ENCODE peak calls at places on chromosomes 5 and 9, in ten cellular contexts. One of them, this sample, is unnamed.

GRCh38 chr5:135883441-135883840 is 12.2 kb downstream of the IL9 start:
- DNase-seq in kidney glomerular epithelial cell: no peak
- DNase-seq in PC-9: no peak
- DNase-seq in neural crest cell: no peak
- DNase-seq in Kasumi-1: peak; percentile 3
- DNase-seq in activated T-cell treated with anti-CD3 and anti-CD28 coated beads for 1 hour: no peak
- DNase-seq in stimulated activated CD8-positive, alpha-beta memory T cell treated with anti-CD3 and anti-CD28 coated beads, Interleukin-2, amount 100 ng/mL, for 48 hours: no peak
- DNase-seq in LHCN-M2: no peak
- DNase-seq in AG08395: no peak
- DNase-seq in psoas muscle: no peak
- DNase-seq in this sample: no peak

GRCh38 chr5:78720234-78720985 is 71.8 kb upstream of the LHFPL2 start:
- DNase-seq in kidney glomerular epithelial cell: no peak
- DNase-seq in PC-9: no peak
- DNase-seq in neural crest cell: no peak
- DNase-seq in Kasumi-1: no peak
- DNase-seq in activated T-cell treated with anti-CD3 and anti-CD28 coated beads for 1 hour: no peak
- DNase-seq in stimulated activated CD8-positive, alpha-beta memory T cell treated with anti-CD3 and anti-CD28 coated beads, Interleukin-2, amount 100 ng/mL, for 48 hours: no peak
- DNase-seq in LHCN-M2: no peak
- DNase-seq in AG08395: no peak
- DNase-seq in psoas muscle: no peak
- DNase-seq in this sample: no peak

GRCh38 chr5:179241175-179241574 is 104.1 kb downstream of the ADAMTS2 start:
- DNase-seq in kidney glomerular epithelial cell: no peak
- DNase-seq in PC-9: no peak
- DNase-seq in neural crest cell: no peak
- DNase-seq in Kasumi-1: no peak
- DNase-seq in activated T-cell treated with anti-CD3 and anti-CD28 coated beads for 1 hour: no peak
- DNase-seq in stimulated activated CD8-positive, alpha-beta memory T cell treated with anti-CD3 and anti-CD28 coated beads, Interleukin-2, amount 100 ng/mL, for 48 hours: no peak
- DNase-seq in LHCN-M2: no peak
- DNase-seq in AG08395: peak; percentile 43
- DNase-seq in psoas muscle: no peak
- DNase-seq in this sample: no peak

GRCh38 chr9:96603305-96604004 is 16.2 kb downstream of the CDC14B start:
- DNase-seq in kidney glomerular epithelial cell: no peak
- DNase-seq in PC-9: no peak
- DNase-seq in neural crest cell: no peak
- DNase-seq in Kasumi-1: no peak
- DNase-seq in activated T-cell treated with anti-CD3 and anti-CD28 coated beads for 1 hour: no peak
- DNase-seq in stimulated activated CD8-positive, alpha-beta memory T cell treated with anti-CD3 and anti-CD28 coated beads, Interleukin-2, amount 100 ng/mL, for 48 hours: no peak
- DNase-seq in LHCN-M2: peak; percentile 50
- DNase-seq in AG08395: peak; percentile 19
- DNase-seq in psoas muscle: no peak
- DNase-seq in this sample: peak; percentile 66

GRCh38 chr9:124754289-124754688 is 16.8 kb downstream of the NR6A1 start:
- DNase-seq in kidney glomerular epithelial cell: no peak
- DNase-seq in PC-9: no peak
- DNase-seq in neural crest cell: no peak
- DNase-seq in Kasumi-1: peak; percentile 54
- DNase-seq in activated T-cell treated with anti-CD3 and anti-CD28 coated beads for 1 hour: no peak
- DNase-seq in stimulated activated CD8-positive, alpha-beta memory T cell treated with anti-CD3 and anti-CD28 coated beads, Interleukin-2, amount 100 ng/mL, for 48 hours: no peak
- DNase-seq in LHCN-M2: peak; percentile 33
- DNase-seq in AG08395: peak; percentile 37
- DNase-seq in psoas muscle: no peak
- DNase-seq in this sample: peak; percentile 27

GRCh38 chr5:1883925-1884637 is 1.4 kb upstream of the IRX4 start:
- DNase-seq in kidney glomerular epithelial cell: no peak
- DNase-seq in PC-9: no peak
- DNase-seq in neural crest cell: no peak
- DNase-seq in Kasumi-1: no peak
- DNase-seq in activated T-cell treated with anti-CD3 and anti-CD28 coated beads for 1 hour: no peak
- DNase-seq in stimulated activated CD8-positive, alpha-beta memory T cell treated with anti-CD3 and anti-CD28 coated beads, Interleukin-2, amount 100 ng/mL, for 48 hours: no peak
- DNase-seq in LHCN-M2: no peak
- DNase-seq in AG08395: no peak
- DNase-seq in psoas muscle: no peak
- DNase-seq in this sample: no peak

GRCh38 chr9:110871736-110872135 is 166.5 kb downstream of the LPAR1 start:
- DNase-seq in kidney glomerular epithelial cell: no peak
- DNase-seq in PC-9: no peak
- DNase-seq in neural crest cell: no peak
- DNase-seq in Kasumi-1: no peak
- DNase-seq in activated T-cell treated with anti-CD3 and anti-CD28 coated beads for 1 hour: no peak
- DNase-seq in stimulated activated CD8-positive, alpha-beta memory T cell treated with anti-CD3 and anti-CD28 coated beads, Interleukin-2, amount 100 ng/mL, for 48 hours: no peak
- DNase-seq in LHCN-M2: no peak
- DNase-seq in AG08395: no peak
- DNase-seq in psoas muscle: no peak
- DNase-seq in this sample: no peak

GRCh38 chr5:143653256-143653655 is 158.7 kb upstream of the HMHB1 start:
- DNase-seq in kidney glomerular epithelial cell: no peak
- DNase-seq in PC-9: peak; percentile 88
- DNase-seq in neural crest cell: no peak
- DNase-seq in Kasumi-1: no peak
- DNase-seq in activated T-cell treated with anti-CD3 and anti-CD28 coated beads for 1 hour: no peak
- DNase-seq in stimulated activated CD8-positive, alpha-beta memory T cell treated with anti-CD3 and anti-CD28 coated beads, Interleukin-2, amount 100 ng/mL, for 48 hours: no peak
- DNase-seq in LHCN-M2: peak; percentile 36
- DNase-seq in AG08395: no peak
- DNase-seq in psoas muscle: no peak
- DNase-seq in this sample: no peak

GRCh38 chr5:101675510-101675909 is 620.6 kb downstream of the SLCO4C1 start:
- DNase-seq in kidney glomerular epithelial cell: no peak
- DNase-seq in PC-9: no peak
- DNase-seq in neural crest cell: no peak
- DNase-seq in Kasumi-1: no peak
- DNase-seq in activated T-cell treated with anti-CD3 and anti-CD28 coated beads for 1 hour: no peak
- DNase-seq in stimulated activated CD8-positive, alpha-beta memory T cell treated with anti-CD3 and anti-CD28 coated beads, Interleukin-2, amount 100 ng/mL, for 48 hours: no peak
- DNase-seq in LHCN-M2: no peak
- DNase-seq in AG08395: no peak
- DNase-seq in psoas muscle: no peak
- DNase-seq in this sample: no peak

GRCh38 chr5:151739939-151740335 is 18.5 kb downstream of the ATOX1 start:
- DNase-seq in kidney glomerular epithelial cell: peak; percentile 89
- DNase-seq in PC-9: no peak
- DNase-seq in neural crest cell: no peak
- DNase-seq in Kasumi-1: no peak
- DNase-seq in activated T-cell treated with anti-CD3 and anti-CD28 coated beads for 1 hour: no peak
- DNase-seq in stimulated activated CD8-positive, alpha-beta memory T cell treated with anti-CD3 and anti-CD28 coated beads, Interleukin-2, amount 100 ng/mL, for 48 hours: no peak
- DNase-seq in LHCN-M2: peak; percentile 87
- DNase-seq in AG08395: peak; percentile 84
- DNase-seq in psoas muscle: no peak
- DNase-seq in this sample: peak; percentile 98

GRCh38 chr5:147303251-147303650 is 68.4 kb downstream of the STK32A start:
- DNase-seq in kidney glomerular epithelial cell: no peak
- DNase-seq in PC-9: no peak
- DNase-seq in neural crest cell: no peak
- DNase-seq in Kasumi-1: no peak
- DNase-seq in activated T-cell treated with anti-CD3 and anti-CD28 coated beads for 1 hour: no peak
- DNase-seq in stimulated activated CD8-positive, alpha-beta memory T cell treated with anti-CD3 and anti-CD28 coated beads, Interleukin-2, amount 100 ng/mL, for 48 hours: no peak
- DNase-seq in LHCN-M2: no peak
- DNase-seq in AG08395: no peak
- DNase-seq in psoas muscle: no peak
- DNase-seq in this sample: no peak

GRCh38 chr5:91038180-91038808 is 344.8 kb downstream of the ARRDC3 start:
- DNase-seq in kidney glomerular epithelial cell: no peak
- DNase-seq in PC-9: no peak
- DNase-seq in neural crest cell: no peak
- DNase-seq in Kasumi-1: no peak
- DNase-seq in activated T-cell treated with anti-CD3 and anti-CD28 coated beads for 1 hour: no peak
- DNase-seq in stimulated activated CD8-positive, alpha-beta memory T cell treated with anti-CD3 and anti-CD28 coated beads, Interleukin-2, amount 100 ng/mL, for 48 hours: no peak
- DNase-seq in LHCN-M2: peak; percentile 36
- DNase-seq in AG08395: no peak
- DNase-seq in psoas muscle: no peak
- DNase-seq in this sample: no peak

GRCh38 chr5:34826347-34826746 is 12.6 kb upstream of the TTC23L start:
- DNase-seq in kidney glomerular epithelial cell: peak; percentile 22
- DNase-seq in PC-9: no peak
- DNase-seq in neural crest cell: no peak
- DNase-seq in Kasumi-1: no peak
- DNase-seq in activated T-cell treated with anti-CD3 and anti-CD28 coated beads for 1 hour: no peak
- DNase-seq in stimulated activated CD8-positive, alpha-beta memory T cell treated with anti-CD3 and anti-CD28 coated beads, Interleukin-2, amount 100 ng/mL, for 48 hours: no peak
- DNase-seq in LHCN-M2: no peak
- DNase-seq in AG08395: no peak
- DNase-seq in psoas muscle: no peak
- DNase-seq in this sample: peak; percentile 87

GRCh38 chr5:36359267-36359666 is 57.6 kb upstream of the RANBP3L start:
- DNase-seq in kidney glomerular epithelial cell: no peak
- DNase-seq in PC-9: no peak
- DNase-seq in neural crest cell: no peak
- DNase-seq in Kasumi-1: no peak
- DNase-seq in activated T-cell treated with anti-CD3 and anti-CD28 coated beads for 1 hour: no peak
- DNase-seq in stimulated activated CD8-positive, alpha-beta memory T cell treated with anti-CD3 and anti-CD28 coated beads, Interleukin-2, amount 100 ng/mL, for 48 hours: no peak
- DNase-seq in LHCN-M2: no peak
- DNase-seq in AG08395: no peak
- DNase-seq in psoas muscle: no peak
- DNase-seq in this sample: peak; percentile 27

GRCh38 chr5:7347377-7347776 is 48.6 kb upstream of the ADCY2 start:
- DNase-seq in kidney glomerular epithelial cell: no peak
- DNase-seq in PC-9: no peak
- DNase-seq in neural crest cell: no peak
- DNase-seq in Kasumi-1: no peak
- DNase-seq in activated T-cell treated with anti-CD3 and anti-CD28 coated beads for 1 hour: no peak
- DNase-seq in stimulated activated CD8-positive, alpha-beta memory T cell treated with anti-CD3 and anti-CD28 coated beads, Interleukin-2, amount 100 ng/mL, for 48 hours: no peak
- DNase-seq in LHCN-M2: no peak
- DNase-seq in AG08395: no peak
- DNase-seq in psoas muscle: no peak
- DNase-seq in this sample: no peak

GRCh38 chr9:104682642-104683041 is 11.7 kb upstream of the OR13D1 start:
- DNase-seq in kidney glomerular epithelial cell: peak; percentile 58
- DNase-seq in PC-9: peak; percentile 38
- DNase-seq in neural crest cell: no peak
- DNase-seq in Kasumi-1: peak; percentile 88
- DNase-seq in activated T-cell treated with anti-CD3 and anti-CD28 coated beads for 1 hour: no peak
- DNase-seq in stimulated activated CD8-positive, alpha-beta memory T cell treated with anti-CD3 and anti-CD28 coated beads, Interleukin-2, amount 100 ng/mL, for 48 hours: no peak
- DNase-seq in LHCN-M2: peak; percentile 53
- DNase-seq in AG08395: peak; percentile 27
- DNase-seq in psoas muscle: no peak
- DNase-seq in this sample: peak; percentile 56

GRCh38 chr5:97501965-97502305 is 318.9 kb upstream of the RIOK2 start:
- DNase-seq in kidney glomerular epithelial cell: no peak
- DNase-seq in PC-9: no peak
- DNase-seq in neural crest cell: no peak
- DNase-seq in Kasumi-1: no peak
- DNase-seq in activated T-cell treated with anti-CD3 and anti-CD28 coated beads for 1 hour: no peak
- DNase-seq in stimulated activated CD8-positive, alpha-beta memory T cell treated with anti-CD3 and anti-CD28 coated beads, Interleukin-2, amount 100 ng/mL, for 48 hours: no peak
- DNase-seq in LHCN-M2: peak; percentile 19
- DNase-seq in AG08395: no peak
- DNase-seq in psoas muscle: no peak
- DNase-seq in this sample: peak; percentile 21

GRCh38 chr9:88658311-88658822 is 123.4 kb downstream of the NXNL2 start:
- DNase-seq in kidney glomerular epithelial cell: peak; percentile 82
- DNase-seq in PC-9: no peak
- DNase-seq in neural crest cell: no peak
- DNase-seq in Kasumi-1: no peak
- DNase-seq in activated T-cell treated with anti-CD3 and anti-CD28 coated beads for 1 hour: no peak
- DNase-seq in stimulated activated CD8-positive, alpha-beta memory T cell treated with anti-CD3 and anti-CD28 coated beads, Interleukin-2, amount 100 ng/mL, for 48 hours: no peak
- DNase-seq in LHCN-M2: peak; percentile 38
- DNase-seq in AG08395: peak; percentile 35
- DNase-seq in psoas muscle: peak; percentile 50
- DNase-seq in this sample: peak; percentile 29

GRCh38 chr5:115487750-115488149 is 56.8 kb downstream of the FEM1C start:
- DNase-seq in kidney glomerular epithelial cell: no peak
- DNase-seq in PC-9: no peak
- DNase-seq in neural crest cell: no peak
- DNase-seq in Kasumi-1: no peak
- DNase-seq in activated T-cell treated with anti-CD3 and anti-CD28 coated beads for 1 hour: no peak
- DNase-seq in stimulated activated CD8-positive, alpha-beta memory T cell treated with anti-CD3 and anti-CD28 coated beads, Interleukin-2, amount 100 ng/mL, for 48 hours: no peak
- DNase-seq in LHCN-M2: no peak
- DNase-seq in AG08395: no peak
- DNase-seq in psoas muscle: no peak
- DNase-seq in this sample: no peak

GRCh38 chr5:6307304-6307703 is 71.0 kb downstream of the MED10 start:
- DNase-seq in kidney glomerular epithelial cell: no peak
- DNase-seq in PC-9: no peak
- DNase-seq in neural crest cell: no peak
- DNase-seq in Kasumi-1: no peak
- DNase-seq in activated T-cell treated with anti-CD3 and anti-CD28 coated beads for 1 hour: no peak
- DNase-seq in stimulated activated CD8-positive, alpha-beta memory T cell treated with anti-CD3 and anti-CD28 coated beads, Interleukin-2, amount 100 ng/mL, for 48 hours: no peak
- DNase-seq in LHCN-M2: no peak
- DNase-seq in AG08395: no peak
- DNase-seq in psoas muscle: no peak
- DNase-seq in this sample: no peak

GRCh38 chr9:95507456-95508241 is 9.1 kb downstream of the PTCH1 start:
- DNase-seq in kidney glomerular epithelial cell: peak; percentile 75
- DNase-seq in PC-9: peak; percentile 66
- DNase-seq in neural crest cell: peak; percentile 26
- DNase-seq in Kasumi-1: peak; percentile 59
- DNase-seq in activated T-cell treated with anti-CD3 and anti-CD28 coated beads for 1 hour: peak; percentile 24
- DNase-seq in stimulated activated CD8-positive, alpha-beta memory T cell treated with anti-CD3 and anti-CD28 coated beads, Interleukin-2, amount 100 ng/mL, for 48 hours: no peak
- DNase-seq in LHCN-M2: peak; percentile 55
- DNase-seq in AG08395: peak; percentile 19
- DNase-seq in psoas muscle: peak; percentile 55
- DNase-seq in this sample: peak; percentile 79

GRCh38 chr5:5351288-5352089 is 71.0 kb upstream of the ICE1 start:
- DNase-seq in kidney glomerular epithelial cell: no peak
- DNase-seq in PC-9: peak; percentile 81
- DNase-seq in neural crest cell: no peak
- DNase-seq in Kasumi-1: no peak
- DNase-seq in activated T-cell treated with anti-CD3 and anti-CD28 coated beads for 1 hour: no peak
- DNase-seq in stimulated activated CD8-positive, alpha-beta memory T cell treated with anti-CD3 and anti-CD28 coated beads, Interleukin-2, amount 100 ng/mL, for 48 hours: no peak
- DNase-seq in LHCN-M2: peak; percentile 60
- DNase-seq in AG08395: no peak
- DNase-seq in psoas muscle: no peak
- DNase-seq in this sample: peak; percentile 94

GRCh38 chr5:136032564-136032963 is 3.8 kb downstream of the TGFBI start:
- DNase-seq in kidney glomerular epithelial cell: no peak
- DNase-seq in PC-9: peak; percentile 87
- DNase-seq in neural crest cell: no peak
- DNase-seq in Kasumi-1: no peak
- DNase-seq in activated T-cell treated with anti-CD3 and anti-CD28 coated beads for 1 hour: no peak
- DNase-seq in stimulated activated CD8-positive, alpha-beta memory T cell treated with anti-CD3 and anti-CD28 coated beads, Interleukin-2, amount 100 ng/mL, for 48 hours: no peak
- DNase-seq in LHCN-M2: peak; percentile 87
- DNase-seq in AG08395: peak; percentile 64
- DNase-seq in psoas muscle: no peak
- DNase-seq in this sample: peak; percentile 85

GRCh38 chr5:172078726-172079345 is 72.4 kb upstream of the FBXW11 start:
- DNase-seq in kidney glomerular epithelial cell: no peak
- DNase-seq in PC-9: no peak
- DNase-seq in neural crest cell: no peak
- DNase-seq in Kasumi-1: peak; percentile 84
- DNase-seq in activated T-cell treated with anti-CD3 and anti-CD28 coated beads for 1 hour: no peak
- DNase-seq in stimulated activated CD8-positive, alpha-beta memory T cell treated with anti-CD3 and anti-CD28 coated beads, Interleukin-2, amount 100 ng/mL, for 48 hours: no peak
- DNase-seq in LHCN-M2: no peak
- DNase-seq in AG08395: no peak
- DNase-seq in psoas muscle: no peak
- DNase-seq in this sample: no peak

GRCh38 chr5:68229416-68229815 is 13.9 kb downstream of the PIK3R1 start:
- DNase-seq in kidney glomerular epithelial cell: no peak
- DNase-seq in PC-9: no peak
- DNase-seq in neural crest cell: no peak
- DNase-seq in Kasumi-1: no peak
- DNase-seq in activated T-cell treated with anti-CD3 and anti-CD28 coated beads for 1 hour: no peak
- DNase-seq in stimulated activated CD8-positive, alpha-beta memory T cell treated with anti-CD3 and anti-CD28 coated beads, Interleukin-2, amount 100 ng/mL, for 48 hours: no peak
- DNase-seq in LHCN-M2: no peak
- DNase-seq in AG08395: no peak
- DNase-seq in psoas muscle: no peak
- DNase-seq in this sample: no peak

GRCh38 chr5:122195784-122196394 is 66.5 kb downstream of the ZNF474 start:
- DNase-seq in kidney glomerular epithelial cell: peak; percentile 81
- DNase-seq in PC-9: no peak
- DNase-seq in neural crest cell: peak; percentile 12
- DNase-seq in Kasumi-1: peak; percentile 89
- DNase-seq in activated T-cell treated with anti-CD3 and anti-CD28 coated beads for 1 hour: no peak
- DNase-seq in stimulated activated CD8-positive, alpha-beta memory T cell treated with anti-CD3 and anti-CD28 coated beads, Interleukin-2, amount 100 ng/mL, for 48 hours: no peak
- DNase-seq in LHCN-M2: peak; percentile 47
- DNase-seq in AG08395: peak; percentile 66
- DNase-seq in psoas muscle: no peak
- DNase-seq in this sample: peak; percentile 68

GRCh38 chr5:122901346-122901745 is 55.9 kb downstream of the SNX24 start:
- DNase-seq in kidney glomerular epithelial cell: no peak
- DNase-seq in PC-9: no peak
- DNase-seq in neural crest cell: no peak
- DNase-seq in Kasumi-1: no peak
- DNase-seq in activated T-cell treated with anti-CD3 and anti-CD28 coated beads for 1 hour: no peak
- DNase-seq in stimulated activated CD8-positive, alpha-beta memory T cell treated with anti-CD3 and anti-CD28 coated beads, Interleukin-2, amount 100 ng/mL, for 48 hours: no peak
- DNase-seq in LHCN-M2: no peak
- DNase-seq in AG08395: no peak
- DNase-seq in psoas muscle: no peak
- DNase-seq in this sample: no peak

GRCh38 chr5:50846261-50846660 is 179.8 kb downstream of the PARP8 start:
- DNase-seq in kidney glomerular epithelial cell: no peak
- DNase-seq in PC-9: no peak
- DNase-seq in neural crest cell: no peak
- DNase-seq in Kasumi-1: no peak
- DNase-seq in activated T-cell treated with anti-CD3 and anti-CD28 coated beads for 1 hour: no peak
- DNase-seq in stimulated activated CD8-positive, alpha-beta memory T cell treated with anti-CD3 and anti-CD28 coated beads, Interleukin-2, amount 100 ng/mL, for 48 hours: no peak
- DNase-seq in LHCN-M2: no peak
- DNase-seq in AG08395: no peak
- DNase-seq in psoas muscle: no peak
- DNase-seq in this sample: no peak

This sample was measured in amniotic epithelial cell.